ENCODE peak calls at places on chromosomes 1 and 21, in six cellular contexts. One of them, this sample, is unnamed.

GRCh38 chr1:39165049-39165448 is 39.4 kb upstream of the MACF1 start:
- DNase-seq in pancreas: no peak
- DNase-seq in foreskin fibroblast: peak
- DNase-seq in GM12865: no peak
- DNase-seq in lower leg skin: no peak
- DNase-seq in bronchial epithelial cell: no peak
- DNase-seq in this sample: no peak

GRCh38 chr1:14602131-14602530 is 3.6 kb downstream of the KAZN start:
- DNase-seq in pancreas: no peak
- DNase-seq in foreskin fibroblast: peak
- DNase-seq in GM12865: no peak
- DNase-seq in lower leg skin: peak
- DNase-seq in bronchial epithelial cell: no peak
- DNase-seq in this sample: no peak

GRCh38 chr1:100360790-100361232 is 8.5 kb downstream of the CDC14A start:
- DNase-seq in pancreas: no peak
- DNase-seq in foreskin fibroblast: peak
- DNase-seq in GM12865: no peak
- DNase-seq in lower leg skin: peak
- DNase-seq in bronchial epithelial cell: no peak
- DNase-seq in this sample: no peak

GRCh38 chr1:53134961-53135734 is 7.3 kb downstream of the SLC1A7 start:
- DNase-seq in pancreas: no peak
- DNase-seq in foreskin fibroblast: peak
- DNase-seq in GM12865: no peak
- DNase-seq in lower leg skin: peak
- DNase-seq in bronchial epithelial cell: peak
- DNase-seq in this sample: no peak

GRCh38 chr21:15009964-15010363 is 54.8 kb downstream of the NRIP1 start:
- DNase-seq in pancreas: no peak
- DNase-seq in foreskin fibroblast: peak
- DNase-seq in GM12865: no peak
- DNase-seq in lower leg skin: no peak
- DNase-seq in bronchial epithelial cell: no peak
- DNase-seq in this sample: no peak

GRCh38 chr1:52191395-52191965 is 49.6 kb downstream of the ZFYVE9 start:
- DNase-seq in pancreas: no peak
- DNase-seq in foreskin fibroblast: no peak
- DNase-seq in GM12865: no peak
- DNase-seq in lower leg skin: no peak
- DNase-seq in bronchial epithelial cell: no peak
- DNase-seq in this sample: no peak

GRCh38 chr1:201740086-201740541 is 88.8 kb upstream of the IPO9 start:
- DNase-seq in pancreas: peak
- DNase-seq in foreskin fibroblast: no peak
- DNase-seq in GM12865: no peak
- DNase-seq in lower leg skin: no peak
- DNase-seq in bronchial epithelial cell: no peak
- DNase-seq in this sample: no peak

GRCh38 chr1:8497196-8497878 is 179.4 kb downstream of the SLC45A1 start:
- DNase-seq in pancreas: no peak
- DNase-seq in foreskin fibroblast: peak
- DNase-seq in GM12865: peak
- DNase-seq in lower leg skin: no peak
- DNase-seq in bronchial epithelial cell: peak
- DNase-seq in this sample: peak

GRCh38 chr1:8816306-8816705 is 1.1 kb downstream of the RERE start:
- DNase-seq in pancreas: no peak
- DNase-seq in foreskin fibroblast: peak
- DNase-seq in GM12865: no peak
- DNase-seq in lower leg skin: no peak
- DNase-seq in bronchial epithelial cell: peak
- DNase-seq in this sample: no peak

GRCh38 chr1:232403017-232403714 is 226.8 kb downstream of the SIPA1L2 start:
- DNase-seq in pancreas: no peak
- DNase-seq in foreskin fibroblast: no peak
- DNase-seq in GM12865: no peak
- DNase-seq in lower leg skin: no peak
- DNase-seq in bronchial epithelial cell: no peak
- DNase-seq in this sample: no peak

GRCh38 chr1:233912909-233913308 is 8.4 kb downstream of the SLC35F3 start:
- DNase-seq in pancreas: no peak
- DNase-seq in foreskin fibroblast: no peak
- DNase-seq in GM12865: no peak
- DNase-seq in lower leg skin: no peak
- DNase-seq in bronchial epithelial cell: no peak
- DNase-seq in this sample: peak

GRCh38 chr1:9542425-9542824 is 3.2 kb downstream of the SLC25A33 start:
- DNase-seq in pancreas: no peak
- DNase-seq in foreskin fibroblast: peak
- DNase-seq in GM12865: no peak
- DNase-seq in lower leg skin: no peak
- DNase-seq in bronchial epithelial cell: no peak
- DNase-seq in this sample: no peak

GRCh38 chr1:234231061-234231892 is 142.0 kb upstream of the COA6 start:
- DNase-seq in pancreas: no peak
- DNase-seq in foreskin fibroblast: no peak
- DNase-seq in GM12865: no peak
- DNase-seq in lower leg skin: peak
- DNase-seq in bronchial epithelial cell: no peak
- DNase-seq in this sample: no peak

GRCh38 chr1:169576934-169577331 is 9.3 kb downstream of the F5 start:
- DNase-seq in pancreas: no peak
- DNase-seq in foreskin fibroblast: no peak
- DNase-seq in GM12865: no peak
- DNase-seq in lower leg skin: no peak
- DNase-seq in bronchial epithelial cell: no peak
- DNase-seq in this sample: no peak

GRCh38 chr1:91402023-91402422 is 2.6 kb downstream of the HFM1 start:
- DNase-seq in pancreas: no peak
- DNase-seq in foreskin fibroblast: peak
- DNase-seq in GM12865: peak
- DNase-seq in lower leg skin: no peak
- DNase-seq in bronchial epithelial cell: peak
- DNase-seq in this sample: no peak

GRCh38 chr1:231415018-231415583 is 7.0 kb downstream of the EGLN1 start:
- DNase-seq in pancreas: no peak
- DNase-seq in foreskin fibroblast: no peak
- DNase-seq in GM12865: no peak
- DNase-seq in lower leg skin: no peak
- DNase-seq in bronchial epithelial cell: no peak
- DNase-seq in this sample: no peak

GRCh38 chr1:91685994-91686393 is 185.3 kb downstream of the CDC7 start:
- DNase-seq in pancreas: no peak
- DNase-seq in foreskin fibroblast: peak
- DNase-seq in GM12865: no peak
- DNase-seq in lower leg skin: no peak
- DNase-seq in bronchial epithelial cell: peak
- DNase-seq in this sample: no peak

DNA sequence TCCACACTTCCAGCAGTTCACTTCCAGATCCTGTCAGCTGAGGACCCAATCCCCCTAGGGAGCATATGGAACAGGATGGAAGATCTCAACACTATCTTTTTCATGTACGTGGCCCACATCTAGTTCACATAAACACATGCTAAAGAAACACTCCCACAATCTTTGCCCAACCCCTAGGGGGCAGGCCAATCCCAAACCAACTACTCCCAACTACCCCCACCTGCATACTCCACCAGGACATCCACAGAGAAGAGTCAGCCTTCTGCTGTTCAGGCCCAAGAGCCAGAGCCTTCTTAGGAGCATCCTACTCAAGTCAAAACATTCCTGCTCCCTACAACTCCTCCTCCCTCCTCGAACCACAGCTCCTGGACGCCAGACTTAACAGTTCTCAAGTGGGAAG is 5.6 kb upstream of the SLC5A9 start:
- DNase-seq in pancreas: no peak
- DNase-seq in foreskin fibroblast: no peak
- DNase-seq in GM12865: no peak
- DNase-seq in lower leg skin: no peak
- DNase-seq in bronchial epithelial cell: no peak
- DNase-seq in this sample: no peak
- TF ChIP-seq CTCF in pancreas: no peak
- TF ChIP-seq CTCF in foreskin fibroblast: no peak
- TF ChIP-seq CTCF in GM12865: peak
- TF ChIP-seq CTCF in lower leg skin: no peak
- TF ChIP-seq CTCF in bronchial epithelial cell: no peak
- TF ChIP-seq CTCF in this sample: no peak

GRCh38 chr21:42186591-42186990 is 32.3 kb upstream of the ABCG1 start:
- DNase-seq in pancreas: no peak
- DNase-seq in foreskin fibroblast: no peak
- DNase-seq in GM12865: no peak
- DNase-seq in lower leg skin: no peak
- DNase-seq in bronchial epithelial cell: no peak
- DNase-seq in this sample: no peak

GRCh38 chr21:42188663-42189062 is 30.3 kb upstream of the ABCG1 start:
- DNase-seq in pancreas: no peak
- DNase-seq in foreskin fibroblast: no peak
- DNase-seq in GM12865: no peak
- DNase-seq in lower leg skin: no peak
- DNase-seq in bronchial epithelial cell: no peak
- DNase-seq in this sample: no peak

GRCh38 chr21:42189860-42190491 is 29.0 kb upstream of the ABCG1 start:
- DNase-seq in pancreas: no peak
- DNase-seq in foreskin fibroblast: no peak
- DNase-seq in GM12865: no peak
- DNase-seq in lower leg skin: no peak
- DNase-seq in bronchial epithelial cell: no peak
- DNase-seq in this sample: no peak

GRCh38 chr21:42190492-42190875 is 28.5 kb upstream of the ABCG1 start:
- DNase-seq in pancreas: no peak
- DNase-seq in foreskin fibroblast: no peak
- DNase-seq in GM12865: no peak
- DNase-seq in lower leg skin: no peak
- DNase-seq in bronchial epithelial cell: no peak
- DNase-seq in this sample: no peak

DNA sequence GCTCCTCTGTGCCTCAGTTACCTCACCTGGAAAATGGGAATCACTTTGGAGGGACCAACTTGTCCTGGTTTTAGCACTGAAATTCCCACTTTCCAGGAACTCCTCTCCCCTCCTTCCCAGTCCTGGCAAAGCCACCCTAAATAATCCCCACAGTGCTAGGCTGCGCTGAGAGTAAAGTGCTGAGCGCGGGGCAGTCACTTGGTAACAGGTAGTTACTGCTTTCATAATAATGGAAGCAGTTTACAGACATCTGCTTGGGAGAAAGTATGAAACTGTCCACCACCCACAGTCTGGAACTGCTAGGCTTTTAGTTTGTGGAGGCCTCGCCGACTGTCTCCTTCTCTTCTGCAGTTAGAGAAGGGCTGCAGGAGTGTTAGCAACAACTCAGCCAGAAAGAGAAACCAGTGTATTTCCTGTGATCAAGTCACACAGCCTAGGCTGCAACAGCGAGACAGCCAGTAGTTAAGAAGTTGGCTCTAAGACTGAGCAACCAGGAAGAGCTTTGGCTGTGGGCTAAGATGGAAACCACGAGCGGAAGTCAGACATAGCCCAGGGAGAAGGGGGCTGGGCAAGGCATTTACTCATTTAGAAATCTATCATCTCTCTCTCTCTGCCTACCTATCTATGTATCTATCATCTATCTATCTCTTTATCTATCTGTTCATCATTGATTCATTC is 30.8 kb upstream of the ABCG1 start:
- DNase-seq in pancreas: no peak
- DNase-seq in foreskin fibroblast: no peak
- DNase-seq in GM12865: peak
- DNase-seq in lower leg skin: no peak
- DNase-seq in bronchial epithelial cell: no peak
- DNase-seq in this sample: no peak
- H3K4me3 ChIP-seq in pancreas: no peak
- H3K4me3 ChIP-seq in foreskin fibroblast: no peak
- H3K4me3 ChIP-seq in GM12865: peak
- H3K4me3 ChIP-seq in lower leg skin: no peak
- H3K4me3 ChIP-seq in bronchial epithelial cell: no peak
- H3K4me3 ChIP-seq in this sample: no peak

GRCh38 chr1:156773607-156774006 is 6.3 kb downstream of the PRCC start:
- DNase-seq in pancreas: no peak
- DNase-seq in foreskin fibroblast: no peak
- DNase-seq in GM12865: no peak
- DNase-seq in lower leg skin: no peak
- DNase-seq in bronchial epithelial cell: no peak
- DNase-seq in this sample: no peak

GRCh38 chr1:156775799-156776198 is 8.5 kb downstream of the PRCC start:
- DNase-seq in pancreas: no peak
- DNase-seq in foreskin fibroblast: peak
- DNase-seq in GM12865: no peak
- DNase-seq in lower leg skin: peak
- DNase-seq in bronchial epithelial cell: no peak
- DNase-seq in this sample: no peak

GRCh38 chr1:156772728-156773497 is 5.6 kb downstream of the PRCC start:
- DNase-seq in pancreas: no peak
- DNase-seq in foreskin fibroblast: no peak
- DNase-seq in GM12865: no peak
- DNase-seq in lower leg skin: no peak
- DNase-seq in bronchial epithelial cell: no peak
- DNase-seq in this sample: no peak

GRCh38 chr1:156768610-156769295 is 1.4 kb downstream of the PRCC start:
- DNase-seq in pancreas: no peak
- DNase-seq in foreskin fibroblast: no peak
- DNase-seq in GM12865: no peak
- DNase-seq in lower leg skin: no peak
- DNase-seq in bronchial epithelial cell: no peak
- DNase-seq in this sample: no peak

DNA sequence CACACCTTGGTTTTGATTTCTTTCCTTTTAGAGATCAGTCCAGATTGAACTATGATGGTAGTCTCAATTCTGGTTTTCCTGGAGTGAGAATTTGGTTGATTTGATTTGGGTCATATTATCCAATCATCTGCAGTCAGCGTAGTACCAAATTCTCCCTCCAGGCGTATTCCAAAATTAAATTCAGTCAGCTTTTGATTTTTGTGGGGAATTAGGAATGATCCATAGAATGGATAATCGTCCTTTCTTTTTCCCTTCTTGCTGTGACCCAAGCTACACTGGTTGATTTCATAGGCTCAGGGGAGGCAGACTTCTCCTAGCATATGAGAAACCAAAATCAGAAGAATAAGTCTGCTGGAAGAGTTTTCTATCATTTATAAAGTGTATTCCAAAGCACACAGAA is 4.9 kb downstream of the PRCC start:
- DNase-seq in pancreas: no peak
- DNase-seq in foreskin fibroblast: no peak
- DNase-seq in GM12865: no peak
- DNase-seq in lower leg skin: no peak
- DNase-seq in bronchial epithelial cell: no peak
- DNase-seq in this sample: no peak
- TF ChIP-seq CTCF in pancreas: no peak
- TF ChIP-seq CTCF in foreskin fibroblast: no peak
- TF ChIP-seq CTCF in GM12865: no peak
- TF ChIP-seq CTCF in lower leg skin: no peak
- TF ChIP-seq CTCF in bronchial epithelial cell: no peak
- TF ChIP-seq CTCF in this sample: no peak

GRCh38 chr1:24294757-24295371 is 24.3 kb upstream of the GRHL3 start:
- DNase-seq in pancreas: no peak
- DNase-seq in foreskin fibroblast: peak
- DNase-seq in GM12865: no peak
- DNase-seq in lower leg skin: peak
- DNase-seq in bronchial epithelial cell: peak
- DNase-seq in this sample: peak
- H3K4me3 ChIP-seq in pancreas: no peak
- H3K4me3 ChIP-seq in foreskin fibroblast: no peak
- H3K4me3 ChIP-seq in GM12865: no peak
- H3K4me3 ChIP-seq in lower leg skin: no peak
- H3K4me3 ChIP-seq in bronchial epithelial cell: no peak
- H3K4me3 ChIP-seq in this sample: no peak